ENCODE peak calls at places on chromosomes 7 and 10, in five cellular contexts. One of them, this sample, is unnamed.

GRCh38 chr10:59432207-59432900 is 70.0 kb upstream of the FAM13C start:
- DNase-seq in memory B cell: no peak
- DNase-seq in epithelial cell of esophagus: peak; percentile 94
- DNase-seq in omental fat pad: no peak
- DNase-seq in dorsolateral prefrontal cortex: no peak
- DNase-seq in this sample: peak; percentile 35

GRCh38 chr10:68330852-68331454 is 911 bp upstream of the HNRNPH3 start:
- DNase-seq in memory B cell: no peak
- DNase-seq in epithelial cell of esophagus: peak; percentile 15
- DNase-seq in omental fat pad: no peak
- DNase-seq in dorsolateral prefrontal cortex: peak; percentile 45
- DNase-seq in this sample: peak; percentile 41

GRCh38 chr7:147196476-147196875 is 1079.9 kb downstream of the CNTNAP2 start:
- DNase-seq in memory B cell: no peak
- DNase-seq in epithelial cell of esophagus: no peak
- DNase-seq in omental fat pad: no peak
- DNase-seq in dorsolateral prefrontal cortex: no peak
- DNase-seq in this sample: no peak

GRCh38 chr7:139515266-139515665 is 8.2 kb upstream of the CLEC2L start:
- DNase-seq in memory B cell: no peak
- DNase-seq in epithelial cell of esophagus: no peak
- DNase-seq in omental fat pad: no peak
- DNase-seq in dorsolateral prefrontal cortex: no peak
- DNase-seq in this sample: no peak

GRCh38 chr10:13787015-13787421 is 200.3 kb downstream of the PRPF18 start:
- DNase-seq in memory B cell: peak; percentile 54
- DNase-seq in epithelial cell of esophagus: peak; percentile 91
- DNase-seq in omental fat pad: no peak
- DNase-seq in dorsolateral prefrontal cortex: no peak
- DNase-seq in this sample: peak; percentile 93

GRCh38 chr10:24393206-24393605 is 184.3 kb downstream of the KIAA1217 start:
- DNase-seq in memory B cell: no peak
- DNase-seq in epithelial cell of esophagus: no peak
- DNase-seq in omental fat pad: no peak
- DNase-seq in dorsolateral prefrontal cortex: no peak
- DNase-seq in this sample: no peak

GRCh38 chr7:74317146-74317782 is 28.1 kb downstream of the CLIP2 start:
- DNase-seq in memory B cell: no peak
- DNase-seq in epithelial cell of esophagus: no peak
- DNase-seq in omental fat pad: no peak
- DNase-seq in dorsolateral prefrontal cortex: no peak
- DNase-seq in this sample: no peak

GRCh38 chr10:98028168-98028770 is 2.2 kb downstream of the CRTAC1 start:
- DNase-seq in memory B cell: peak; percentile 24
- DNase-seq in epithelial cell of esophagus: peak; percentile 53
- DNase-seq in omental fat pad: no peak
- DNase-seq in dorsolateral prefrontal cortex: peak; percentile 81
- DNase-seq in this sample: peak; percentile 70

GRCh38 chr10:102455893-102456471 is 4.6 kb upstream of the C10orf95 start:
- DNase-seq in memory B cell: no peak
- DNase-seq in epithelial cell of esophagus: peak; percentile 84
- DNase-seq in omental fat pad: no peak
- DNase-seq in dorsolateral prefrontal cortex: no peak
- DNase-seq in this sample: peak; percentile 71

GRCh38 chr10:126130291-126130710 is 233.9 kb downstream of the FANK1 start:
- DNase-seq in memory B cell: no peak
- DNase-seq in epithelial cell of esophagus: peak; percentile 42
- DNase-seq in omental fat pad: no peak
- DNase-seq in dorsolateral prefrontal cortex: no peak
- DNase-seq in this sample: peak; percentile 64

This sample was measured in kidney tubule cell.